ENCODE peak calls at places on chromosomes 6 and 20, in five cellular contexts. M is PC-3; N is NCI-H345; I is effector CD4-positive, alpha-beta T cell; V is transverse colon. Y is an unnamed sample.

GRCh38 chr6:99559056-99559455 is 9.4 kb downstream of the CCNC start:
- DNase-seq in I (no peak), M (no peak), N (no peak), V (no peak), Y (no peak)

GRCh38 chr6:5084787-5085637 is at the start of gene PPP1R3G:
- DNase-seq in N (no peak), M (peak; percentile 53), I (no peak), V (peak; percentile 45), Y (no peak)

GRCh38 chr6:47169785-47170685 is 127.9 kb upstream of the ADGRF1 start:
- DNase-seq in V (no peak), M (peak; percentile 54), I (no peak), N (no peak), Y (no peak)

GRCh38 chr6:127342296-127342945 is 988 bp downstream of the ECHDC1 start:
- DNase-seq in N (peak; percentile 1), V (peak; percentile 38), I (no peak), M (peak; percentile 29), Y (no peak)

GRCh38 chr6:167828325-167828956 is 1.7 kb downstream of the AFDN start:
- DNase-seq in N (no peak), I (no peak), V (no peak), M (peak; percentile 43), Y (peak; percentile 16)

GRCh38 chr6:144098993-144099392 is 3.6 kb upstream of the SF3B5 start:
- DNase-seq in I (no peak), M (no peak), V (no peak), N (no peak), Y (no peak)

GRCh38 chr20:4519530-4519929 is 202.2 kb upstream of the PRND start:
- DNase-seq in N (no peak), I (no peak), V (no peak), M (peak; percentile 46), Y (no peak)

GRCh38 chr6:161233986-161234620 is 39.8 kb downstream of the AGPAT4 start:
- DNase-seq in I (no peak), N (no peak), V (peak; percentile 51), M (peak; percentile 75), Y (no peak)

GRCh38 chr6:43927525-43928210 is 157.7 kb downstream of the VEGFA start:
- DNase-seq in I (no peak), V (peak; percentile 67), M (peak; percentile 56), N (no peak), Y (no peak)

GRCh38 chr6:157045831-157046454 is 268.8 kb downstream of the ARID1B start:
- DNase-seq in M (peak; percentile 60), N (peak; percentile 13), I (no peak), V (no peak), Y (peak; percentile 21)

GRCh38 chr6:23414204-23414501 is 711.9 kb upstream of the NRSN1 start:
- DNase-seq in M (peak; percentile 70), V (no peak), I (no peak), N (no peak), Y (no peak)

GRCh38 chr6:161836643-161837448 is 563.0 kb upstream of the AGPAT4 start:
- DNase-seq in N (no peak), M (peak; percentile 33), I (no peak), V (no peak), Y (no peak)

GRCh38 chr6:56043761-56044160 is 168.4 kb upstream of the BMP5 start:
- DNase-seq in V (no peak), M (no peak), N (no peak), I (no peak), Y (no peak)